ENCODE peak calls at places on chromosome 10, in eight cellular contexts. V, J, U, R, A, G, I and O are unnamed samples.

GRCh38 chr10:33067481-33067880 is 109.5 kb upstream of the ITGB1 start:
- DNase-seq in V (no peak), J (peak), U (no peak), R (no peak), A (no peak), G (no peak), I (no peak), O (no peak)

GRCh38 chr10:10489086-10489485 is 528.6 kb upstream of the CELF2 start:
- DNase-seq in V (no peak), J (no peak), U (peak), R (no peak), A (no peak), G (no peak), I (no peak), O (no peak)

GRCh38 chr10:71840177-71840711 is 10.8 kb downstream of the PSAP start:
- DNase-seq in V (peak), J (peak), U (peak), R (peak), A (peak), G (no peak), I (peak), O (peak)

GRCh38 chr10:110576220-110576619 is 8.7 kb downstream of the SMC3 start:
- DNase-seq in V (no peak), J (peak), U (peak), R (no peak), A (no peak), G (no peak), I (no peak), O (no peak)

GRCh38 chr10:71216751-71217265 is 4.4 kb downstream of the UNC5B start:
- DNase-seq in V (peak), J (peak), U (no peak), R (peak), A (no peak), G (no peak), I (peak), O (no peak)

GRCh38 chr10:48417374-48417773 is 110.9 kb downstream of the MAPK8 start:
- DNase-seq in V (no peak), J (no peak), U (no peak), R (no peak), A (no peak), G (no peak), I (no peak), O (no peak)

GRCh38 chr10:128121750-128122412 is 4.3 kb downstream of the MKI67 start:
- DNase-seq in V (no peak), J (no peak), U (no peak), R (no peak), A (no peak), G (no peak), I (no peak), O (no peak)

GRCh38 chr10:77164616-77165311 is 472.8 kb downstream of the KCNMA1 start:
- DNase-seq in V (no peak), J (peak), U (peak), R (no peak), A (no peak), G (no peak), I (no peak), O (no peak)

GRCh38 chr10:114538544-114538906 is 119.5 kb downstream of the ABLIM1 start:
- DNase-seq in V (no peak), J (no peak), U (no peak), R (no peak), A (no peak), G (peak), I (no peak), O (no peak)

GRCh38 chr10:69307434-69307833 is 29.1 kb downstream of the HK1 start:
- DNase-seq in V (no peak), J (no peak), U (no peak), R (no peak), A (no peak), G (no peak), I (no peak), O (no peak)

GRCh38 chr10:47158116-47159071 is 141.6 kb upstream of the GDF10 start:
- DNase-seq in V (no peak), J (no peak), U (no peak), R (no peak), A (no peak), G (no peak), I (no peak), O (no peak)

GRCh38 chr10:15516284-15516956 is 145.3 kb upstream of the FAM171A1 start:
- DNase-seq in V (no peak), J (no peak), U (no peak), R (no peak), A (no peak), G (no peak), I (no peak), O (no peak)

GRCh38 chr10:76023007-76023406 is 591.6 kb downstream of the LRMDA start:
- DNase-seq in V (no peak), J (no peak), U (no peak), R (no peak), A (no peak), G (no peak), I (no peak), O (no peak)

GRCh38 chr10:61271127-61271780 is 181.9 kb downstream of the TMEM26 start:
- DNase-seq in V (no peak), J (peak), U (peak), R (no peak), A (no peak), G (no peak), I (peak), O (no peak)

GRCh38 chr10:49108656-49109055 is 6.7 kb downstream of the VSTM4 start:
- DNase-seq in V (no peak), J (no peak), U (no peak), R (no peak), A (no peak), G (no peak), I (no peak), O (no peak)

GRCh38 chr10:12533723-12534122 is 184.4 kb downstream of the CAMK1D start:
- DNase-seq in V (no peak), J (no peak), U (no peak), R (no peak), A (no peak), G (no peak), I (no peak), O (no peak)

GRCh38 chr10:114632869-114633715 is 25.0 kb downstream of the ABLIM1 start:
- DNase-seq in V (no peak), J (peak), U (peak), R (peak), A (no peak), G (no peak), I (peak), O (no peak)

GRCh38 chr10:128324058-128324457 is 197.8 kb upstream of the MKI67 start:
- DNase-seq in V (no peak), J (no peak), U (no peak), R (no peak), A (no peak), G (no peak), I (peak), O (peak)

GRCh38 chr10:74518076-74518475 is 308.3 kb upstream of the KAT6B start:
- DNase-seq in V (no peak), J (no peak), U (no peak), R (no peak), A (no peak), G (no peak), I (no peak), O (no peak)

GRCh38 chr10:132651511-132652029 is 114.0 kb downstream of the INPP5A start:
- DNase-seq in V (no peak), J (no peak), U (no peak), R (peak), A (no peak), G (no peak), I (no peak), O (no peak)

GRCh38 chr10:91766676-91767075 is 31.6 kb upstream of the TNKS2 start:
- DNase-seq in V (no peak), J (no peak), U (no peak), R (peak), A (no peak), G (no peak), I (no peak), O (no peak)

GRCh38 chr10:19749185-19749729 is 67.0 kb upstream of the PLXDC2 start:
- DNase-seq in V (no peak), J (peak), U (peak), R (no peak), A (no peak), G (no peak), I (no peak), O (no peak)

GRCh38 chr10:8919291-8919690 is 864.8 kb downstream of the GATA3 start:
- DNase-seq in V (no peak), J (no peak), U (no peak), R (no peak), A (no peak), G (no peak), I (no peak), O (no peak)

GRCh38 chr10:14975672-14976273 is 16.6 kb downstream of the MEIG1 start:
- DNase-seq in V (no peak), J (no peak), U (no peak), R (no peak), A (no peak), G (no peak), I (no peak), O (no peak)

GRCh38 chr10:21432266-21432665 is 93.2 kb downstream of the SKIDA1 start:
- DNase-seq in V (no peak), J (no peak), U (no peak), R (no peak), A (no peak), G (no peak), I (no peak), O (no peak)

GRCh38 chr10:73247509-73248258 is 629 bp upstream of the DNAJC9 start:
- DNase-seq in V (no peak), J (peak), U (no peak), R (no peak), A (no peak), G (no peak), I (peak), O (no peak)